ENCODE peak calls at places on chromosome 19, in nine cellular contexts. One of them, this sample, is unnamed.

GRCh38 chr19:42519108-42519507 is 9.2 kb downstream of the CEACAM1 start:
- DNase-seq in LoVo: no peak
- DNase-seq in lung microvascular endothelial cell: no peak
- DNase-seq in H7: no peak
- DNase-seq in NCI-H510A treated with DMSO at 0.1 percent for 48 hours: no peak
- DNase-seq in NCI-H1092: no peak
- DNase-seq in CD4-positive, CD25-positive, alpha-beta regulatory T cell: no peak
- DNase-seq in cardiac muscle cell: no peak
- DNase-seq in heart left ventricle: no peak
- DNase-seq in this sample: no peak

GRCh38 chr19:870963-871401 is 11.5 kb downstream of the CFD start:
- DNase-seq in LoVo: no peak
- DNase-seq in lung microvascular endothelial cell: peak
- DNase-seq in H7: peak
- DNase-seq in NCI-H510A treated with DMSO at 0.1 percent for 48 hours: no peak
- DNase-seq in NCI-H1092: peak
- DNase-seq in CD4-positive, CD25-positive, alpha-beta regulatory T cell: no peak
- DNase-seq in cardiac muscle cell: no peak
- DNase-seq in heart left ventricle: peak
- DNase-seq in this sample: no peak

GRCh38 chr19:13085673-13086072 is 17.0 kb downstream of the LYL1 start:
- DNase-seq in LoVo: no peak
- DNase-seq in lung microvascular endothelial cell: no peak
- DNase-seq in H7: no peak
- DNase-seq in NCI-H510A treated with DMSO at 0.1 percent for 48 hours: peak
- DNase-seq in NCI-H1092: no peak
- DNase-seq in CD4-positive, CD25-positive, alpha-beta regulatory T cell: no peak
- DNase-seq in cardiac muscle cell: peak
- DNase-seq in heart left ventricle: no peak
- DNase-seq in this sample: no peak

GRCh38 chr19:6510618-6511017 is 8.5 kb upstream of the TUBB4A start:
- DNase-seq in LoVo: no peak
- DNase-seq in lung microvascular endothelial cell: no peak
- DNase-seq in H7: no peak
- DNase-seq in NCI-H510A treated with DMSO at 0.1 percent for 48 hours: no peak
- DNase-seq in NCI-H1092: no peak
- DNase-seq in CD4-positive, CD25-positive, alpha-beta regulatory T cell: no peak
- DNase-seq in cardiac muscle cell: no peak
- DNase-seq in heart left ventricle: no peak
- DNase-seq in this sample: no peak

GRCh38 chr19:13823256-13823655 is 28.0 kb downstream of the ZSWIM4 start:
- DNase-seq in LoVo: no peak
- DNase-seq in lung microvascular endothelial cell: no peak
- DNase-seq in H7: no peak
- DNase-seq in NCI-H510A treated with DMSO at 0.1 percent for 48 hours: no peak
- DNase-seq in NCI-H1092: no peak
- DNase-seq in CD4-positive, CD25-positive, alpha-beta regulatory T cell: no peak
- DNase-seq in cardiac muscle cell: no peak
- DNase-seq in heart left ventricle: peak
- DNase-seq in this sample: no peak

GRCh38 chr19:13133241-13133870 is 15.3 kb downstream of the NACC1 start:
- DNase-seq in LoVo: no peak
- DNase-seq in lung microvascular endothelial cell: peak
- DNase-seq in H7: no peak
- DNase-seq in NCI-H510A treated with DMSO at 0.1 percent for 48 hours: no peak
- DNase-seq in NCI-H1092: no peak
- DNase-seq in CD4-positive, CD25-positive, alpha-beta regulatory T cell: no peak
- DNase-seq in cardiac muscle cell: no peak
- DNase-seq in heart left ventricle: no peak
- DNase-seq in this sample: no peak

GRCh38 chr19:5954293-5954692 is 23.6 kb downstream of the RANBP3 start:
- DNase-seq in LoVo: no peak
- DNase-seq in lung microvascular endothelial cell: no peak
- DNase-seq in H7: no peak
- DNase-seq in NCI-H510A treated with DMSO at 0.1 percent for 48 hours: no peak
- DNase-seq in NCI-H1092: no peak
- DNase-seq in CD4-positive, CD25-positive, alpha-beta regulatory T cell: no peak
- DNase-seq in cardiac muscle cell: no peak
- DNase-seq in heart left ventricle: no peak
- DNase-seq in this sample: no peak

GRCh38 chr19:46610851-46611770 is 10.0 kb downstream of the CALM3 start:
- DNase-seq in LoVo: no peak
- DNase-seq in lung microvascular endothelial cell: no peak
- DNase-seq in H7: peak
- DNase-seq in NCI-H510A treated with DMSO at 0.1 percent for 48 hours: no peak
- DNase-seq in NCI-H1092: no peak
- DNase-seq in CD4-positive, CD25-positive, alpha-beta regulatory T cell: no peak
- DNase-seq in cardiac muscle cell: no peak
- DNase-seq in heart left ventricle: no peak
- DNase-seq in this sample: peak

GRCh38 chr19:13189600-13189999 is 39.4 kb downstream of the IER2 start:
- DNase-seq in LoVo: no peak
- DNase-seq in lung microvascular endothelial cell: no peak
- DNase-seq in H7: no peak
- DNase-seq in NCI-H510A treated with DMSO at 0.1 percent for 48 hours: no peak
- DNase-seq in NCI-H1092: no peak
- DNase-seq in CD4-positive, CD25-positive, alpha-beta regulatory T cell: no peak
- DNase-seq in cardiac muscle cell: no peak
- DNase-seq in heart left ventricle: no peak
- DNase-seq in this sample: no peak

GRCh38 chr19:10069046-10069445 is 17.1 kb upstream of the SHFL start:
- DNase-seq in LoVo: no peak
- DNase-seq in lung microvascular endothelial cell: no peak
- DNase-seq in H7: no peak
- DNase-seq in NCI-H510A treated with DMSO at 0.1 percent for 48 hours: no peak
- DNase-seq in NCI-H1092: no peak
- DNase-seq in CD4-positive, CD25-positive, alpha-beta regulatory T cell: no peak
- DNase-seq in cardiac muscle cell: no peak
- DNase-seq in heart left ventricle: no peak
- DNase-seq in this sample: no peak

GRCh38 chr19:27392027-27392632 is 1820.8 kb downstream of the UQCRFS1 start:
- DNase-seq in LoVo: no peak
- DNase-seq in lung microvascular endothelial cell: no peak
- DNase-seq in H7: no peak
- DNase-seq in NCI-H510A treated with DMSO at 0.1 percent for 48 hours: no peak
- DNase-seq in NCI-H1092: no peak
- DNase-seq in CD4-positive, CD25-positive, alpha-beta regulatory T cell: no peak
- DNase-seq in cardiac muscle cell: no peak
- DNase-seq in heart left ventricle: no peak
- DNase-seq in this sample: no peak

GRCh38 chr19:49786432-49786831 is 19.6 kb downstream of the AP2A1 start:
- DNase-seq in LoVo: no peak
- DNase-seq in lung microvascular endothelial cell: no peak
- DNase-seq in H7: peak
- DNase-seq in NCI-H510A treated with DMSO at 0.1 percent for 48 hours: no peak
- DNase-seq in NCI-H1092: no peak
- DNase-seq in CD4-positive, CD25-positive, alpha-beta regulatory T cell: no peak
- DNase-seq in cardiac muscle cell: peak
- DNase-seq in heart left ventricle: no peak
- DNase-seq in this sample: no peak

GRCh38 chr19:48400018-48400742 is 6.7 kb downstream of the GRIN2D start:
- DNase-seq in LoVo: peak
- DNase-seq in lung microvascular endothelial cell: peak
- DNase-seq in H7: peak
- DNase-seq in NCI-H510A treated with DMSO at 0.1 percent for 48 hours: peak
- DNase-seq in NCI-H1092: no peak
- DNase-seq in CD4-positive, CD25-positive, alpha-beta regulatory T cell: peak
- DNase-seq in cardiac muscle cell: peak
- DNase-seq in heart left ventricle: peak
- DNase-seq in this sample: no peak

This sample was measured in central memory CD4-positive, alpha-beta T cell.